ENCODE peak calls at places on chromosome X, in four cellular contexts. A is WERI-Rb-1, W is right lobe of liver, J is neuronal stem cell. T is an unnamed sample.

GRCh38 chrX:108947205-108947604 is 210.8 kb upstream of the IRS4 start:
- DNase-seq in A (no peak), W (no peak), J (no peak), T (no peak)

GRCh38 chrX:140467211-140467610 is 37.7 kb downstream of the SOX3 start:
- DNase-seq in A (no peak), W (no peak), J (no peak), T (no peak)

GRCh38 chrX:108270739-108271396 is 167.4 kb downstream of the COL4A6 start:
- DNase-seq in A (no peak), W (no peak), J (no peak), T (no peak)

GRCh38 chrX:39603291-39603690 is 494.5 kb downstream of the BCOR start:
- DNase-seq in A (no peak), W (no peak), J (no peak), T (no peak)

GRCh38 chrX:41258281-41258680 is 75.7 kb upstream of the DDX3X start:
- DNase-seq in A (no peak), W (no peak), J (no peak), T (no peak)

GRCh38 chrX:153504445-153505016 is 9.8 kb downstream of the BGN start:
- DNase-seq in A (no peak), W (no peak), J (no peak), T (no peak)

GRCh38 chrX:49960061-49960460 is 37.7 kb downstream of the CLCN5 start:
- DNase-seq in A (no peak), W (no peak), J (no peak), T (no peak)

GRCh38 chrX:119190251-119190651 is 45.8 kb upstream of the PGRMC1 start:
- DNase-seq in A (no peak), W (no peak), J (no peak), T (no peak)

GRCh38 chrX:18640686-18641085 is 31.2 kb downstream of the RS1 start:
- DNase-seq in A (peak), W (no peak), J (peak), T (no peak)

GRCh38 chrX:6227445-6227820 is 1.2 kb downstream of the NLGN4X start:
- DNase-seq in A (no peak), W (no peak), J (peak), T (no peak)

GRCh38 chrX:103913356-103914020 is 48.9 kb upstream of the TMSB15B start:
- DNase-seq in A (no peak), W (no peak), J (no peak), T (no peak)

GRCh38 chrX:103274284-103274683 is 2.3 kb downstream of the TCEAL5 start:
- DNase-seq in A (no peak), W (no peak), J (no peak), T (no peak)

GRCh38 chrX:7112071-7112470 is 35.4 kb upstream of the STS start:
- DNase-seq in A (no peak), W (no peak), J (no peak), T (no peak)

GRCh38 chrX:17655232-17656034 is 81.9 kb upstream of the SCML1 start:
- DNase-seq in A (peak), W (no peak), J (no peak), T (no peak)

T was measured in naive thymus-derived CD4-positive, alpha-beta T cell.